ENCODE peak calls at places on chromosome 9, in four cellular contexts. G, K, J and Q are unnamed samples.

GRCh38 chr9:69157751-69158466 is 16.2 kb upstream of the TJP2 start:
- DNase-seq in J (no peak), K (peak; percentile 38), G (no peak), Q (no peak)

GRCh38 chr9:137379761-137380161 is 43.2 kb downstream of the EXD3 start:
- DNase-seq in J (no peak), G (no peak), K (no peak), Q (no peak)

GRCh38 chr9:128555180-128555721 is 2.9 kb downstream of the SPTAN1 start:
- DNase-seq in J (no peak), K (peak; percentile 61), G (no peak), Q (peak; percentile 58)

GRCh38 chr9:121277518-121278275 is 9.7 kb downstream of the GSN start:
- DNase-seq in G (no peak), J (no peak), K (peak; percentile 49), Q (no peak)

GRCh38 chr9:128166169-128166568 is 6.1 kb downstream of the BBLN start:
- DNase-seq in G (no peak), K (no peak), J (no peak), Q (no peak)

GRCh38 chr9:120393386-120394057 is 186.4 kb downstream of the CDK5RAP2 start:
- DNase-seq in J (no peak), K (peak; percentile 83), G (peak; percentile 11), Q (no peak)

GRCh38 chr9:38081356-38082108 is 12.5 kb upstream of the SHB start:
- DNase-seq in G (no peak), J (no peak), K (peak; percentile 89), Q (no peak)

GRCh38 chr9:5364294-5364990 is 24.8 kb upstream of the RLN1 start:
- DNase-seq in G (no peak), J (no peak), K (no peak), Q (no peak)

GRCh38 chr9:103872811-103873210 is 221.3 kb upstream of the SMC2 start:
- DNase-seq in G (no peak), J (no peak), K (no peak), Q (no peak)

GRCh38 chr9:137037035-137037434 is 5.1 kb upstream of the FUT7 start:
- DNase-seq in G (no peak), J (no peak), K (no peak), Q (no peak)

GRCh38 chr9:130343445-130343918 is 77.9 kb downstream of the HMCN2 start:
- DNase-seq in J (no peak), K (no peak), G (no peak), Q (no peak)

GRCh38 chr9:91056917-91057316 is 255.3 kb downstream of the SYK start:
- DNase-seq in K (no peak), G (no peak), J (no peak), Q (no peak)

GRCh38 chr9:77909306-77909705 is 122.3 kb downstream of the GNAQ start:
- DNase-seq in G (no peak), J (no peak), K (no peak), Q (no peak)